ENCODE peak calls at places on chromosomes 5 and 9, in ten cellular contexts. F is Peyer's patch, Z is mucosa of descending colon, U is neural progenitor cell, V is adrenal gland, O is ovary, M is spleen, D is gastrocnemius medialis, H is AG04450, W is HepG2. A is an unnamed sample. For H3K9me3, the result is how much of the 10 kb centered on the place peaks cover.

GRCh38 chr5:4994994-4995393 is 145.1 kb upstream of the ADAMTS16 start:
- DNase-seq in O (no peak), D (no peak), U (no peak), H (no peak), F (no peak), W (no peak), M (no peak), V (no peak), Z (no peak), A (no peak)

GRCh38 chr9:98991981-98992884 is 48.5 kb downstream of the COL15A1 start:
- DNase-seq in H (no peak), O (no peak), D (no peak), U (no peak), M (no peak), F (no peak), Z (no peak), W (no peak), V (no peak), A (no peak)

GRCh38 chr9:97853844-97854695 is 1.0 kb downstream of the FOXE1 start:
- DNase-seq in U (peak), V (no peak), Z (peak), H (no peak), F (no peak), M (peak), W (no peak), D (no peak), O (no peak), A (no peak)

GRCh38 chr9:78439866-78440830 is 143.2 kb downstream of the PSAT1 start:
- DNase-seq in M (no peak), F (no peak), Z (no peak), V (no peak), W (no peak), U (peak), D (no peak), H (no peak), O (no peak), A (no peak)

GRCh38 chr9:129401623-129402340 is 219.1 kb downstream of the C9orf50 start:
- DNase-seq in V (peak), Z (no peak), U (no peak), H (no peak), F (no peak), O (peak), W (no peak), D (no peak), M (peak), A (no peak)

GRCh38 chr9:77883846-77884771 is 147.5 kb downstream of the GNAQ start:
- DNase-seq in M (no peak), O (no peak), F (no peak), D (no peak), V (no peak), U (peak), W (no peak), Z (no peak), H (no peak), A (no peak)

GRCh38 chr9:37350486-37351190 is 71.9 kb upstream of the GRHPR start:
- DNase-seq in V (no peak), Z (no peak), D (no peak), M (no peak), H (no peak), W (no peak), U (no peak), F (no peak), O (no peak), A (no peak)

GRCh38 chr5:91499943-91500531 is 116.9 kb upstream of the ARRDC3 start:
- DNase-seq in V (no peak), W (peak), F (no peak), H (peak), M (no peak), D (no peak), U (peak), Z (no peak), O (no peak), A (no peak)

GRCh38 chr9:26954050-26954508 is 2.1 kb upstream of the IFT74 start:
- DNase-seq in U (no peak), V (no peak), O (no peak), F (no peak), H (no peak), Z (no peak), W (no peak), D (no peak), M (no peak), A (no peak)

GRCh38 chr5:1429066-1429465 is 16.2 kb downstream of the SLC6A3 start:
- DNase-seq in Z (no peak), O (peak), W (no peak), H (no peak), D (no peak), U (no peak), M (peak), V (no peak), F (peak), A (no peak)
- H3K9me3 ChIP-seq in Z (under half), O (under half), W (under half), H (half or more), D (under half), U (under half), M (half or more), V (under half), F (under half), A (under half)

GRCh38 chr9:120877276-120878034 is 467 bp upstream of the PHF19 start:
- DNase-seq in D (no peak), M (peak), O (peak), V (peak), U (peak), Z (peak), H (no peak), W (peak), F (peak), A (peak)
- TF ChIP-seq CTCF in D (peak), M (no peak), O (no peak), V (no peak), U (no peak), Z (no peak), H (peak), W (peak), F (no peak), A (no peak)

GRCh38 chr5:43750809-43751208 is 147.8 kb downstream of the NNT start:
- DNase-seq in D (no peak), O (no peak), Z (no peak), H (no peak), F (no peak), U (no peak), W (no peak), M (no peak), V (no peak), A (no peak)
- H3K9me3 ChIP-seq in D (under half), O (under half), Z (under half), H (under half), F (under half), U (under half), W (under half), M (under half), V (under half), A (under half)

GRCh38 chr5:163948086-163948666 is 442.8 kb downstream of the MAT2B start:
- DNase-seq in V (no peak), O (no peak), H (no peak), F (no peak), Z (no peak), M (peak), W (no peak), U (no peak), D (no peak), A (no peak)
- TF ChIP-seq CTCF in V (no peak), O (no peak), H (no peak), F (no peak), Z (no peak), M (no peak), W (no peak), U (no peak), D (no peak), A (no peak)

GRCh38 chr5:56375011-56375410 is 141.9 kb upstream of the ANKRD55 start:
- DNase-seq in V (peak), Z (no peak), H (no peak), F (no peak), D (no peak), U (no peak), O (no peak), M (no peak), W (no peak), A (no peak)

GRCh38 chr5:56377573-56377972 is 144.4 kb upstream of the ANKRD55 start:
- DNase-seq in V (no peak), Z (no peak), H (no peak), W (no peak), U (no peak), O (no peak), F (no peak), M (no peak), D (no peak), A (no peak)

DNA sequence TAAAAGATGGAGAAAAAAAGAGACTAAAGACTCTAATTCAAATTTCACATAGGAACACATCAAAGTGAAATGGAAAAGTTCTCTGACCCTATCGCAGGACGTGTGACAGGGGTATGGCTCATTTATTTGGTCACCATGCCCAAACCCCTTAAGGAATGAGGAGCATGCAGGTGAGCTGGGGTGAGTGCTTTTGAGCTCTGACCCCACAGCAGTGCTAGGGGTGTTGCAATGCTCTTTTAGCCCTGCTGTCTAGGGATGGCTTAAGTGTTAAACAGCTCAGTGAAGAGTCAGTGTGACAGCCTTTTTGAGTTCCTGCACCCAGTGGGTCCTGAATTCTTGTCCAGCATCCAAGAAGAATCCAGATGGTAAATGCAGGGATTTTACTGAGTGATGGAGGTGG is 143.0 kb upstream of the ANKRD55 start:
- DNase-seq in D (no peak), H (no peak), W (peak), U (no peak), V (no peak), O (no peak), M (no peak), F (no peak), Z (no peak), A (no peak)
- H3K9me3 ChIP-seq in D (under half), H (under half), W (under half), U (under half), V (under half), O (under half), M (under half), F (under half), Z (under half), A (under half)

A was measured in right lobe of liver.